ENCODE peak calls at places on chromosome 12, in ten cellular contexts. U, Q, N, G, S, M, C, T, J and L are unnamed samples.

GRCh38 chr12:123990512-123990911 is 17.5 kb downstream of the ZNF664 start:
- ATAC-seq in U (no peak), Q (no peak), N (no peak), G (no peak), S (no peak), M (peak), C (peak), T (no peak), J (no peak), L (no peak)

GRCh38 chr12:14431990-14432389 is 66.5 kb downstream of the ATF7IP start:
- ATAC-seq in U (no peak), Q (no peak), N (no peak), G (no peak), S (no peak), M (no peak), C (no peak), T (no peak), J (no peak), L (no peak)

GRCh38 chr12:88314706-88315105 is 172.6 kb downstream of the TMTC3 start:
- ATAC-seq in U (no peak), Q (no peak), N (no peak), G (no peak), S (no peak), M (no peak), C (no peak), T (no peak), J (no peak), L (no peak)

GRCh38 chr12:48671231-48671856 is 10.7 kb downstream of the KANSL2 start:
- ATAC-seq in U (no peak), Q (no peak), N (no peak), G (no peak), S (no peak), M (no peak), C (no peak), T (no peak), J (no peak), L (no peak)

GRCh38 chr12:97912943-97913342 is 450.3 kb downstream of the RMST start:
- ATAC-seq in U (no peak), Q (no peak), N (no peak), G (no peak), S (no peak), M (no peak), C (peak), T (no peak), J (no peak), L (no peak)

GRCh38 chr12:92025462-92026207 is 120.0 kb downstream of the BTG1 start:
- ATAC-seq in U (no peak), Q (no peak), N (peak), G (no peak), S (no peak), M (peak), C (no peak), T (no peak), J (no peak), L (no peak)

GRCh38 chr12:92908108-92908507 is 21.0 kb downstream of the EEA1 start:
- ATAC-seq in U (no peak), Q (peak), N (peak), G (peak), S (peak), M (no peak), C (no peak), T (peak), J (no peak), L (peak)

GRCh38 chr12:45601390-45601789 is 128.1 kb upstream of the ARID2 start:
- ATAC-seq in U (no peak), Q (no peak), N (no peak), G (no peak), S (no peak), M (no peak), C (no peak), T (no peak), J (no peak), L (no peak)

GRCh38 chr12:56935157-56935556 is 949 bp upstream of the SDR9C7 start:
- ATAC-seq in U (no peak), Q (no peak), N (no peak), G (no peak), S (no peak), M (no peak), C (no peak), T (no peak), J (no peak), L (no peak)

GRCh38 chr12:121620328-121620891 is 5.9 kb upstream of the ORAI1 start:
- ATAC-seq in U (no peak), Q (no peak), N (no peak), G (no peak), S (no peak), M (no peak), C (no peak), T (no peak), J (no peak), L (no peak)

GRCh38 chr12:109098671-109099070 is 1.3 kb downstream of the UNG start:
- ATAC-seq in U (no peak), Q (no peak), N (no peak), G (no peak), S (no peak), M (no peak), C (no peak), T (no peak), J (no peak), L (no peak)

GRCh38 chr12:30622509-30622908 is 73.2 kb downstream of the IPO8 start:
- ATAC-seq in U (no peak), Q (no peak), N (peak), G (no peak), S (no peak), M (no peak), C (no peak), T (no peak), J (no peak), L (peak)

GRCh38 chr12:95755236-95755865 is 35.2 kb downstream of the NTN4 start:
- ATAC-seq in U (peak), Q (no peak), N (no peak), G (no peak), S (no peak), M (no peak), C (peak), T (no peak), J (no peak), L (no peak)

GRCh38 chr12:118439068-118439467 is 62.7 kb downstream of the SUDS3 start:
- ATAC-seq in U (no peak), Q (no peak), N (no peak), G (no peak), S (no peak), M (no peak), C (no peak), T (no peak), J (no peak), L (no peak)

GRCh38 chr12:39892146-39892545 is 213.7 kb downstream of the SLC2A13 start:
- ATAC-seq in U (no peak), Q (no peak), N (no peak), G (no peak), S (no peak), M (no peak), C (no peak), T (no peak), J (no peak), L (no peak)

GRCh38 chr12:6758511-6758910 is 5.6 kb upstream of the MLF2 start:
- ATAC-seq in U (no peak), Q (no peak), N (peak), G (no peak), S (no peak), M (no peak), C (no peak), T (no peak), J (no peak), L (peak)

GRCh38 chr12:100266163-100266801 is 597 bp downstream of the DEPDC4 start:
- ATAC-seq in U (no peak), Q (no peak), N (peak), G (no peak), S (no peak), M (peak), C (no peak), T (no peak), J (peak), L (peak)

GRCh38 chr12:90086281-90086680 is 377.6 kb upstream of the ATP2B1 start:
- ATAC-seq in U (no peak), Q (no peak), N (peak), G (no peak), S (no peak), M (no peak), C (no peak), T (no peak), J (no peak), L (peak)

GRCh38 chr12:121284551-121285390 is 11.7 kb downstream of the CAMKK2 start:
- ATAC-seq in U (peak), Q (no peak), N (no peak), G (no peak), S (no peak), M (no peak), C (peak), T (no peak), J (no peak), L (no peak)